ENCODE peak calls at places on chromosomes 7 and 10, in nine cellular contexts. One of them, this sample, is unnamed.

GRCh38 chr10:127331696-127332095 is 135.3 kb upstream of the INSYN2A start:
- DNase-seq in NB4: no peak
- DNase-seq in K562: no peak
- DNase-seq in heart left ventricle: no peak
- DNase-seq in lower leg skin: no peak
- DNase-seq in right lobe of liver: no peak
- DNase-seq in tibial nerve: no peak
- DNase-seq in ovary: no peak
- DNase-seq in breast epithelium: no peak
- DNase-seq in this sample: no peak

GRCh38 chr7:103141753-103142404 is 7.0 kb downstream of the NAPEPLD start:
- DNase-seq in NB4: no peak
- DNase-seq in K562: no peak
- DNase-seq in heart left ventricle: no peak
- DNase-seq in lower leg skin: no peak
- DNase-seq in right lobe of liver: no peak
- DNase-seq in tibial nerve: no peak
- DNase-seq in ovary: no peak
- DNase-seq in breast epithelium: no peak
- DNase-seq in this sample: no peak

GRCh38 chr7:158329014-158329610 is 258.5 kb downstream of the PTPRN2 start:
- DNase-seq in NB4: no peak
- DNase-seq in K562: no peak
- DNase-seq in heart left ventricle: no peak
- DNase-seq in lower leg skin: no peak
- DNase-seq in right lobe of liver: no peak
- DNase-seq in tibial nerve: no peak
- DNase-seq in ovary: no peak
- DNase-seq in breast epithelium: no peak
- DNase-seq in this sample: no peak

GRCh38 chr7:85614684-85615083 is 427.8 kb upstream of the SEMA3D start:
- DNase-seq in NB4: peak
- DNase-seq in K562: no peak
- DNase-seq in heart left ventricle: no peak
- DNase-seq in lower leg skin: no peak
- DNase-seq in right lobe of liver: no peak
- DNase-seq in tibial nerve: no peak
- DNase-seq in ovary: peak
- DNase-seq in breast epithelium: no peak
- DNase-seq in this sample: no peak

GRCh38 chr10:29191674-29192073 is 97.2 kb upstream of the LYZL1 start:
- DNase-seq in NB4: peak
- DNase-seq in K562: no peak
- DNase-seq in heart left ventricle: no peak
- DNase-seq in lower leg skin: no peak
- DNase-seq in right lobe of liver: no peak
- DNase-seq in tibial nerve: no peak
- DNase-seq in ovary: no peak
- DNase-seq in breast epithelium: no peak
- DNase-seq in this sample: no peak

GRCh38 chr10:78513330-78513729 is 479.7 kb downstream of the RPS24 start:
- DNase-seq in NB4: no peak
- DNase-seq in K562: no peak
- DNase-seq in heart left ventricle: no peak
- DNase-seq in lower leg skin: no peak
- DNase-seq in right lobe of liver: no peak
- DNase-seq in tibial nerve: no peak
- DNase-seq in ovary: no peak
- DNase-seq in breast epithelium: no peak
- DNase-seq in this sample: peak

GRCh38 chr7:48250441-48250951 is 79.2 kb downstream of the ABCA13 start:
- DNase-seq in NB4: no peak
- DNase-seq in K562: no peak
- DNase-seq in heart left ventricle: no peak
- DNase-seq in lower leg skin: no peak
- DNase-seq in right lobe of liver: no peak
- DNase-seq in tibial nerve: no peak
- DNase-seq in ovary: no peak
- DNase-seq in breast epithelium: no peak
- DNase-seq in this sample: no peak

GRCh38 chr10:132192991-132193670 is 6.4 kb downstream of the DPYSL4 start:
- DNase-seq in NB4: no peak
- DNase-seq in K562: no peak
- DNase-seq in heart left ventricle: peak
- DNase-seq in lower leg skin: no peak
- DNase-seq in right lobe of liver: no peak
- DNase-seq in tibial nerve: no peak
- DNase-seq in ovary: no peak
- DNase-seq in breast epithelium: no peak
- DNase-seq in this sample: peak

GRCh38 chr7:77258593-77258992 is 59.0 kb upstream of the FGL2 start:
- DNase-seq in NB4: no peak
- DNase-seq in K562: no peak
- DNase-seq in heart left ventricle: no peak
- DNase-seq in lower leg skin: no peak
- DNase-seq in right lobe of liver: no peak
- DNase-seq in tibial nerve: no peak
- DNase-seq in ovary: no peak
- DNase-seq in breast epithelium: no peak
- DNase-seq in this sample: no peak

GRCh38 chr7:132930881-132931280 is 151.0 kb downstream of the CHCHD3 start:
- DNase-seq in NB4: peak
- DNase-seq in K562: peak
- DNase-seq in heart left ventricle: no peak
- DNase-seq in lower leg skin: no peak
- DNase-seq in right lobe of liver: no peak
- DNase-seq in tibial nerve: no peak
- DNase-seq in ovary: no peak
- DNase-seq in breast epithelium: no peak
- DNase-seq in this sample: no peak

GRCh38 chr7:130394421-130395188 is 14.3 kb downstream of the CPA1 start:
- DNase-seq in NB4: peak
- DNase-seq in K562: no peak
- DNase-seq in heart left ventricle: no peak
- DNase-seq in lower leg skin: no peak
- DNase-seq in right lobe of liver: no peak
- DNase-seq in tibial nerve: no peak
- DNase-seq in ovary: no peak
- DNase-seq in breast epithelium: no peak
- DNase-seq in this sample: no peak

GRCh38 chr7:77434570-77434969 is 18.4 kb upstream of the GSAP start:
- DNase-seq in NB4: peak
- DNase-seq in K562: no peak
- DNase-seq in heart left ventricle: no peak
- DNase-seq in lower leg skin: no peak
- DNase-seq in right lobe of liver: no peak
- DNase-seq in tibial nerve: no peak
- DNase-seq in ovary: no peak
- DNase-seq in breast epithelium: no peak
- DNase-seq in this sample: no peak

GRCh38 chr10:61902448-61903183 is 1.1 kb downstream of the ARID5B start:
- DNase-seq in NB4: peak
- DNase-seq in K562: peak
- DNase-seq in heart left ventricle: peak
- DNase-seq in lower leg skin: peak
- DNase-seq in right lobe of liver: peak
- DNase-seq in tibial nerve: peak
- DNase-seq in ovary: peak
- DNase-seq in breast epithelium: peak
- DNase-seq in this sample: peak

GRCh38 chr10:103576862-103577261 is 83.4 kb downstream of the NEURL1 start:
- DNase-seq in NB4: no peak
- DNase-seq in K562: no peak
- DNase-seq in heart left ventricle: no peak
- DNase-seq in lower leg skin: no peak
- DNase-seq in right lobe of liver: no peak
- DNase-seq in tibial nerve: no peak
- DNase-seq in ovary: no peak
- DNase-seq in breast epithelium: no peak
- DNase-seq in this sample: no peak

GRCh38 chr7:36661135-36661840 is 63.0 kb downstream of the AOAH start:
- DNase-seq in NB4: no peak
- DNase-seq in K562: no peak
- DNase-seq in heart left ventricle: no peak
- DNase-seq in lower leg skin: no peak
- DNase-seq in right lobe of liver: no peak
- DNase-seq in tibial nerve: no peak
- DNase-seq in ovary: no peak
- DNase-seq in breast epithelium: no peak
- DNase-seq in this sample: no peak

GRCh38 chr7:101781384-101781783 is 36.0 kb upstream of the CUX1 start:
- DNase-seq in NB4: no peak
- DNase-seq in K562: no peak
- DNase-seq in heart left ventricle: no peak
- DNase-seq in lower leg skin: no peak
- DNase-seq in right lobe of liver: peak
- DNase-seq in tibial nerve: no peak
- DNase-seq in ovary: no peak
- DNase-seq in breast epithelium: no peak
- DNase-seq in this sample: no peak

GRCh38 chr10:110225441-110225755 is 18.0 kb downstream of the MXI1 start:
- DNase-seq in NB4: no peak
- DNase-seq in K562: no peak
- DNase-seq in heart left ventricle: no peak
- DNase-seq in lower leg skin: no peak
- DNase-seq in right lobe of liver: no peak
- DNase-seq in tibial nerve: no peak
- DNase-seq in ovary: no peak
- DNase-seq in breast epithelium: no peak
- DNase-seq in this sample: no peak

GRCh38 chr10:110225756-110226554 is 18.6 kb downstream of the MXI1 start:
- DNase-seq in NB4: peak
- DNase-seq in K562: peak
- DNase-seq in heart left ventricle: peak
- DNase-seq in lower leg skin: peak
- DNase-seq in right lobe of liver: peak
- DNase-seq in tibial nerve: peak
- DNase-seq in ovary: peak
- DNase-seq in breast epithelium: peak
- DNase-seq in this sample: peak

GRCh38 chr10:110228066-110228465 is 20.7 kb downstream of the MXI1 start:
- DNase-seq in NB4: no peak
- DNase-seq in K562: no peak
- DNase-seq in heart left ventricle: no peak
- DNase-seq in lower leg skin: no peak
- DNase-seq in right lobe of liver: no peak
- DNase-seq in tibial nerve: no peak
- DNase-seq in ovary: no peak
- DNase-seq in breast epithelium: no peak
- DNase-seq in this sample: no peak

GRCh38 chr10:110226926-110227641 is 19.7 kb downstream of the MXI1 start:
- DNase-seq in NB4: peak
- DNase-seq in K562: peak
- DNase-seq in heart left ventricle: peak
- DNase-seq in lower leg skin: peak
- DNase-seq in right lobe of liver: peak
- DNase-seq in tibial nerve: no peak
- DNase-seq in ovary: peak
- DNase-seq in breast epithelium: no peak
- DNase-seq in this sample: peak

GRCh38 chr10:110226555-110226925 is 19.1 kb downstream of the MXI1 start:
- DNase-seq in NB4: peak
- DNase-seq in K562: peak
- DNase-seq in heart left ventricle: peak
- DNase-seq in lower leg skin: peak
- DNase-seq in right lobe of liver: peak
- DNase-seq in tibial nerve: peak
- DNase-seq in ovary: peak
- DNase-seq in breast epithelium: peak
- DNase-seq in this sample: peak
- TF ChIP-seq POLR2A in NB4: no peak
- TF ChIP-seq POLR2A in K562: no peak
- TF ChIP-seq POLR2A in heart left ventricle: no peak
- TF ChIP-seq POLR2A in lower leg skin: no peak
- TF ChIP-seq POLR2A in right lobe of liver: no peak
- TF ChIP-seq POLR2A in tibial nerve: no peak
- TF ChIP-seq POLR2A in ovary: no peak
- TF ChIP-seq POLR2A in breast epithelium: no peak
- TF ChIP-seq POLR2A in this sample: no peak

DNA sequence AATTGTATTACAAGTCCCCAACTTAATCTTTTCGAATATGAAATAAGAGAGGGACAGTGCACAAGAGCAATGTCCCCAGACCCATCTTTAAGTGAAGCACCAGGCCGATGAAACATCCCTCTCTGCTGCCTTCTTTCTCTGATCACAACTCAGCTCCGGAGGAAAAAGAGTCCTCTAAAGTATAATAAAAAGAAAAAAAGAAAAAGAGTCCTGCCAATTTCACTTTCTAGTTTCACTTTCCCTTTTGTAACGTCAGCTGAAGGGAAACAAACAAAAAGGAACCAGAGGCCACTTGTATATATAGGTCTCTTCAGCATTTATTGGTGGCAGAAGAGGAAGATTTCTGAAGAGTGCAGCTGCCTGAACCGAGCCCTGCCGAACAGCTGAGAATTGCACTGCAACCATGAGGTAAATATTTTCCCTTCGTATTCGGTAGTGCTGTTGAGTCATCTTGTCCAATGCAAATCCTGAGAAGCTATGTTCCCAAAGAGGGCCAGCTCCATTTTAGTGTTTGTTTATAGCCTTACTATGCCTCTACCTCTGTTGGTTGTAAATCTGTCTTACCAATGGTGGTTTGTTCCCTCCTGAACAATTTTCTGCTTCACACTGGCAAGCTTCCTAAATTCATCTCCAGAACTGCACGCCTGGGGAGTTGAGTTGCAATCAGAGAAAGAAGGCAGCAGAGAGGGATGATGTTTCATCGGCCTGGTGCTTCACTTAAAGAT is at the start of gene IFIT2:
- DNase-seq in NB4: peak
- DNase-seq in K562: peak
- DNase-seq in heart left ventricle: peak
- DNase-seq in lower leg skin: no peak
- DNase-seq in right lobe of liver: no peak
- DNase-seq in tibial nerve: no peak
- DNase-seq in ovary: peak
- DNase-seq in breast epithelium: no peak
- DNase-seq in this sample: no peak
- TF ChIP-seq POLR2A in NB4: no peak
- TF ChIP-seq POLR2A in K562: no peak
- TF ChIP-seq POLR2A in heart left ventricle: no peak
- TF ChIP-seq POLR2A in lower leg skin: no peak
- TF ChIP-seq POLR2A in right lobe of liver: peak
- TF ChIP-seq POLR2A in tibial nerve: peak
- TF ChIP-seq POLR2A in ovary: peak
- TF ChIP-seq POLR2A in breast epithelium: no peak
- TF ChIP-seq POLR2A in this sample: no peak

GRCh38 chr7:74092964-74093339 is 9.3 kb downstream of the LIMK1 start:
- DNase-seq in NB4: peak
- DNase-seq in K562: no peak
- DNase-seq in heart left ventricle: peak
- DNase-seq in lower leg skin: peak
- DNase-seq in right lobe of liver: peak
- DNase-seq in tibial nerve: no peak
- DNase-seq in ovary: peak
- DNase-seq in breast epithelium: no peak
- DNase-seq in this sample: peak
- TF ChIP-seq POLR2A in NB4: no peak
- TF ChIP-seq POLR2A in K562: no peak
- TF ChIP-seq POLR2A in heart left ventricle: no peak
- TF ChIP-seq POLR2A in lower leg skin: no peak
- TF ChIP-seq POLR2A in right lobe of liver: no peak
- TF ChIP-seq POLR2A in tibial nerve: peak
- TF ChIP-seq POLR2A in ovary: no peak
- TF ChIP-seq POLR2A in breast epithelium: no peak
- TF ChIP-seq POLR2A in this sample: no peak

GRCh38 chr7:24971333-24972165 is 8.4 kb downstream of the OSBPL3 start:
- DNase-seq in NB4: peak
- DNase-seq in K562: peak
- DNase-seq in heart left ventricle: no peak
- DNase-seq in lower leg skin: no peak
- DNase-seq in right lobe of liver: no peak
- DNase-seq in tibial nerve: no peak
- DNase-seq in ovary: no peak
- DNase-seq in breast epithelium: peak
- DNase-seq in this sample: no peak
- TF ChIP-seq POLR2A in NB4: no peak
- TF ChIP-seq POLR2A in K562: no peak
- TF ChIP-seq POLR2A in heart left ventricle: no peak
- TF ChIP-seq POLR2A in lower leg skin: no peak
- TF ChIP-seq POLR2A in right lobe of liver: no peak
- TF ChIP-seq POLR2A in tibial nerve: no peak
- TF ChIP-seq POLR2A in ovary: no peak
- TF ChIP-seq POLR2A in breast epithelium: no peak
- TF ChIP-seq POLR2A in this sample: no peak

This sample was measured in suprapubic skin.